ENCODE peak calls at places on chromosomes 7 and 10, in eight cellular contexts. C is ovary, X is RWPE2, I is spleen, E is HCT116, W is aorta, H is fibroblast of lung, L is PC-3. U is an unnamed sample.

GRCh38 chr7:19249281-19249680 is 104.1 kb upstream of the FERD3L start:
- DNase-seq in C (no peak), X (no peak), I (no peak), E (no peak), W (no peak), H (peak; percentile 36), L (no peak), U (no peak)

GRCh38 chr7:19442016-19442785 is 266.6 kb downstream of the POLR1F start:
- DNase-seq in C (no peak), X (no peak), I (no peak), E (peak; percentile 50), W (no peak), H (peak; percentile 53), L (peak; percentile 64), U (no peak)

GRCh38 chr7:131735151-131735550 is 178.7 kb upstream of the PODXL start:
- DNase-seq in C (no peak), X (no peak), I (no peak), E (no peak), W (no peak), H (no peak), L (no peak), U (no peak)

GRCh38 chr7:37656913-37657530 is 26.5 kb upstream of the GPR141 start:
- DNase-seq in C (no peak), X (no peak), I (no peak), E (no peak), W (no peak), H (no peak), L (no peak), U (no peak)

GRCh38 chr7:22108151-22108845 is 162.6 kb upstream of the CDCA7L start:
- DNase-seq in C (no peak), X (no peak), I (no peak), E (no peak), W (no peak), H (no peak), L (no peak), U (no peak)

GRCh38 chr7:108328174-108328651 is 128.0 kb downstream of the NRCAM start:
- DNase-seq in C (no peak), X (no peak), I (no peak), E (no peak), W (no peak), H (no peak), L (no peak), U (no peak)

GRCh38 chr10:48251152-48251524 is 23.4 kb downstream of the FRMPD2 start:
- DNase-seq in C (no peak), X (no peak), I (no peak), E (no peak), W (no peak), H (no peak), L (no peak), U (no peak)

GRCh38 chr7:7254908-7255307 is 72.6 kb downstream of the C1GALT1 start:
- DNase-seq in C (no peak), X (no peak), I (no peak), E (no peak), W (no peak), H (no peak), L (no peak), U (no peak)

GRCh38 chr7:69517985-69518731 is 80.1 kb upstream of the AUTS2 start:
- DNase-seq in C (no peak), X (no peak), I (no peak), E (no peak), W (no peak), H (peak; percentile 17), L (no peak), U (no peak)

GRCh38 chr7:120989571-120990220 is 1.2 kb downstream of the CPED1 start:
- DNase-seq in C (peak; percentile 39), X (no peak), I (peak; percentile 67), E (no peak), W (peak; percentile 60), H (peak; percentile 24), L (no peak), U (no peak)

GRCh38 chr10:133608855-133609254 is 17.7 kb downstream of the FRG2B start:
- DNase-seq in C (no peak), X (no peak), I (no peak), E (no peak), W (no peak), H (peak; percentile 2), L (peak; percentile 60), U (no peak)

GRCh38 chr7:6607651-6608051 is 7.8 kb upstream of the ZNF853 start:
- DNase-seq in C (no peak), X (no peak), I (no peak), E (no peak), W (no peak), H (no peak), L (no peak), U (peak; percentile 63)

GRCh38 chr7:5665106-5666025 is 116.1 kb downstream of the RNF216 start:
- DNase-seq in C (peak; percentile 85), X (no peak), I (no peak), E (peak; percentile 62), W (peak; percentile 70), H (peak; percentile 57), L (peak; percentile 85), U (no peak)

GRCh38 chr7:151115121-151115835 is 29.0 kb downstream of the AGAP3 start:
- DNase-seq in C (no peak), X (no peak), I (no peak), E (no peak), W (no peak), H (peak; percentile 41), L (peak; percentile 23), U (no peak)
- H3K4me1 ChIP-seq in C (peaks cover 3% of the 10 kb centered on the region), X (peaks cover 19% of the 10 kb centered on the region), I (peaks cover 6% of the 10 kb centered on the region), E (peaks cover 58% of the 10 kb centered on the region), W (no peaks in the 10 kb centered on the region), H (peaks cover 16% of the 10 kb centered on the region), L (peaks cover 28% of the 10 kb centered on the region), U (peaks cover 22% of the 10 kb centered on the region)

GRCh38 chr7:1372063-1372462 is 87.2 kb downstream of the MICALL2 start:
- DNase-seq in C (no peak), X (no peak), I (no peak), E (no peak), W (no peak), H (no peak), L (no peak), U (no peak)

GRCh38 chr7:1368682-1369571 is 90.3 kb downstream of the MICALL2 start:
- DNase-seq in C (no peak), X (no peak), I (no peak), E (peak; percentile 27), W (no peak), H (no peak), L (peak; percentile 43), U (no peak)

GRCh38 chr7:1372671-1373379 is 86.4 kb downstream of the MICALL2 start:
- DNase-seq in C (no peak), X (no peak), I (no peak), E (no peak), W (no peak), H (no peak), L (no peak), U (no peak)

GRCh38 chr7:1369856-1370657 is 89.2 kb downstream of the MICALL2 start:
- DNase-seq in C (no peak), X (no peak), I (no peak), E (no peak), W (no peak), H (no peak), L (no peak), U (no peak)

GRCh38 chr7:1370738-1371137 is 88.5 kb downstream of the MICALL2 start:
- DNase-seq in C (no peak), X (no peak), I (no peak), E (no peak), W (no peak), H (no peak), L (no peak), U (no peak)
- H3K27me3 ChIP-seq in C (no peaks in the 10 kb centered on the region), X (peaks cover 46% of the 10 kb centered on the region), I (peaks cover 55% of the 10 kb centered on the region), E (no peaks in the 10 kb centered on the region), W (peaks cover 2% of the 10 kb centered on the region), H (peaks cover 23% of the 10 kb centered on the region), L (peaks cover 42% of the 10 kb centered on the region), U (peaks cover 74% of the 10 kb centered on the region)

DNA sequence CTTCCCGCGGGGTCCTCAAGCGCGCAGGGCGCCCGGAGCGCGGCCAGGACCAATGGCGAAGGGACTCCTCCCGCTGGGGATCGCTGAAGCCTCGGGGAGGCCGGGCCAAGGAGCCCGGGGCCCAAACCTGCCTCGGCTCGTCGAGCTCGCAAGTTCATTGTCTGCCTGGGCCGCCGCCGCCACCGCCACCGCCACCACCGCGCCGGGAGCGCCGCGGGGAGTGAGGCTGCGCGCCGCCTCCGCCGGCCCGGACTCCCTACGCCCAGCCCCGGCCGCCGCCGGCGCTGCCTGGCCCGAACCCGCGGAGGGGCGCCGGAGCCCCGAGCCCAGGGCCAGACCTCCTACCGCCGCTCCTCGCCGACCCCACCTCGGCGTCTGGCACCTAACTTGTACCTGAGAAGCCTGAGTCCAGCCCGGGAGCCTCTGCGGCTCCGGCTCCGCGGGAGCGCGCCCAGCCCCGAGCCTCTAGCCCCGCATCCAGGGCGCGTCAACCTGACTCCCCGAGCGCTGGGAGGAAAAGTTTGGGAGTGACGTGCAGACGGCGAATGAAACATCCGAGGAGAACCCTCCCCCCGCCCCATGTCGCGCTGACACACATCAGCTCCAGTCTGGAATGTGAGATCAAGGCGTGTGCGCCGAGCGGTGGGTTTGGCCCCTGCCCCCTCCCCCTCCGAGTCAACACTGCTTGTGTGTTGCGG is at the start of gene CHST15:
- DNase-seq in C (peak; percentile 74), X (no peak), I (no peak), E (peak; percentile 74), W (peak; percentile 68), H (peak; percentile 77), L (peak; percentile 83), U (peak; percentile 83)
- H3K4me1 ChIP-seq in C (peaks cover 14% of the 10 kb centered on the region), X (peaks cover 22% of the 10 kb centered on the region), I (peaks cover 18% of the 10 kb centered on the region), E (peaks cover 43% of the 10 kb centered on the region), W (no peaks in the 10 kb centered on the region), H (no peaks in the 10 kb centered on the region), L (peaks cover 14% of the 10 kb centered on the region), U (peaks cover 43% of the 10 kb centered on the region)

GRCh38 chr7:29810813-29811482 is 4.6 kb downstream of the WIPF3 start:
- DNase-seq in C (no peak), X (no peak), I (no peak), E (no peak), W (no peak), H (no peak), L (no peak), U (no peak)
- H3K27me3 ChIP-seq in C (no peaks in the 10 kb centered on the region), X (peaks cover 62% of the 10 kb centered on the region), I (peaks cover 25% of the 10 kb centered on the region), E (no peaks in the 10 kb centered on the region), W (peaks cover 3% of the 10 kb centered on the region), H (peaks cover 33% of the 10 kb centered on the region), L (peaks cover under 1% of the 10 kb centered on the region), U (peaks cover 59% of the 10 kb centered on the region)

DNA sequence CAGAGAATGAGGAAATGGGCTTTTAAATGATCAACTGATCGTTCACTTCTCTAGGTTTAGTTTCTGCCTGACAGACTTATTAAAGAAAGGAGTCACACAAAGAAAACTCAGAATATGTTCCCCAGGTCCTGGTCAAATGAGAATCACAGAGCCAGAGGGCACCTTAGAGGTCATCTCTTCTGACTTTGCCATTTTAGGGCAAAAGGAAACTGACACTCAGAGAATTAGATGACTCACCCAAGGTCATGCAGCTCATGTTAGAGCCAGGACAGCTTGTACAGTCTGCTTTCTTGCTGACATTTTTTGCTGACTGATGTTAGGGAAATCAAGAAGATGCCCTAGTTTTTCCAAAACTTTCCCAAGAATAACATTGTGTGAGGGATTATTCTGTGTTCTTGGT is 312.7 kb upstream of the SP8 start:
- DNase-seq in C (no peak), X (no peak), I (no peak), E (no peak), W (no peak), H (no peak), L (no peak), U (no peak)
- H3K4me1 ChIP-seq in C (no peaks in the 10 kb centered on the region), X (peaks cover 12% of the 10 kb centered on the region), I (no peaks in the 10 kb centered on the region), E (peaks cover 3% of the 10 kb centered on the region), W (no peaks in the 10 kb centered on the region), H (no peaks in the 10 kb centered on the region), L (no peaks in the 10 kb centered on the region), U (no peaks in the 10 kb centered on the region)